ENCODE peak calls at places on chromosomes 6 and 20, in seven cellular contexts. D, I, M, B, H, U and X are unnamed samples.

GRCh38 chr6:24357336-24358218 is at the start of gene DCDC2:
- DNase-seq in U (peak), D (no peak), H (no peak), B (peak), I (peak), M (no peak), X (no peak)

GRCh38 chr6:112443118-112443641 is 96.0 kb downstream of the RFPL4B start:
- DNase-seq in I (no peak), B (no peak), H (no peak), U (no peak), M (no peak), D (no peak), X (no peak)

GRCh38 chr20:48329216-48329615 is 498.6 kb downstream of the PREX1 start:
- DNase-seq in I (no peak), D (no peak), M (no peak), U (no peak), B (no peak), H (no peak), X (no peak)

GRCh38 chr6:54285595-54285994 is 22.6 kb upstream of the TINAG start:
- DNase-seq in M (no peak), U (no peak), H (no peak), B (no peak), I (no peak), D (no peak), X (no peak)

GRCh38 chr6:85537055-85537494 is 56.6 kb downstream of the SNX14 start:
- DNase-seq in I (no peak), M (no peak), U (no peak), H (no peak), B (no peak), D (no peak), X (no peak)

GRCh38 chr20:18223399-18223798 is 64.9 kb upstream of the ZNF133 start:
- DNase-seq in U (no peak), H (no peak), I (no peak), B (no peak), M (no peak), D (no peak), X (no peak)

GRCh38 chr6:139533166-139533565 is 158.7 kb upstream of the CITED2 start:
- DNase-seq in M (no peak), D (no peak), H (no peak), U (no peak), B (no peak), I (no peak), X (no peak)

GRCh38 chr6:156634048-156634447 is 143.1 kb upstream of the ARID1B start:
- DNase-seq in D (no peak), B (no peak), M (no peak), I (no peak), U (no peak), H (no peak), X (no peak)

GRCh38 chr20:22768779-22769178 is 184.4 kb upstream of the FOXA2 start:
- DNase-seq in B (no peak), D (no peak), I (no peak), H (no peak), U (no peak), M (no peak), X (no peak)

GRCh38 chr6:34304164-34304563 is 55.4 kb upstream of the SMIM29 start:
- DNase-seq in D (no peak), B (no peak), U (no peak), M (no peak), H (no peak), I (no peak), X (no peak)

GRCh38 chr6:34298941-34299340 is 50.1 kb upstream of the SMIM29 start:
- DNase-seq in D (no peak), H (no peak), I (no peak), B (no peak), U (no peak), M (no peak), X (no peak)

GRCh38 chr6:34302929-34303328 is 54.1 kb upstream of the SMIM29 start:
- DNase-seq in B (no peak), M (no peak), H (no peak), U (no peak), D (no peak), I (no peak), X (no peak)

GRCh38 chr6:34300332-34300751 is 51.5 kb upstream of the SMIM29 start:
- DNase-seq in D (no peak), I (no peak), M (no peak), B (no peak), H (peak), U (no peak), X (no peak)

GRCh38 chr6:34301408-34301807 is 52.6 kb upstream of the SMIM29 start:
- DNase-seq in H (no peak), B (peak), U (no peak), D (no peak), I (no peak), M (no peak), X (no peak)
- TF ChIP-seq SP1 in H (no peak), B (no peak), U (no peak), D (no peak), I (no peak), M (no peak), X (no peak)

GRCh38 chr20:50270569-50270968 is 79.9 kb downstream of the CEBPB start:
- DNase-seq in M (no peak), H (no peak), I (no peak), D (no peak), B (no peak), U (no peak), X (no peak)

GRCh38 chr20:50273601-50274491 is 83.2 kb downstream of the CEBPB start:
- DNase-seq in I (peak), B (no peak), U (no peak), M (no peak), D (no peak), H (no peak), X (no peak)

GRCh38 chr20:50271201-50271600 is 80.6 kb downstream of the CEBPB start:
- DNase-seq in H (no peak), D (no peak), U (no peak), B (no peak), I (no peak), M (no peak), X (no peak)

GRCh38 chr20:50271674-50272412 is 81.2 kb downstream of the CEBPB start:
- DNase-seq in I (no peak), D (no peak), U (no peak), B (no peak), M (no peak), H (no peak), X (no peak)

DNA sequence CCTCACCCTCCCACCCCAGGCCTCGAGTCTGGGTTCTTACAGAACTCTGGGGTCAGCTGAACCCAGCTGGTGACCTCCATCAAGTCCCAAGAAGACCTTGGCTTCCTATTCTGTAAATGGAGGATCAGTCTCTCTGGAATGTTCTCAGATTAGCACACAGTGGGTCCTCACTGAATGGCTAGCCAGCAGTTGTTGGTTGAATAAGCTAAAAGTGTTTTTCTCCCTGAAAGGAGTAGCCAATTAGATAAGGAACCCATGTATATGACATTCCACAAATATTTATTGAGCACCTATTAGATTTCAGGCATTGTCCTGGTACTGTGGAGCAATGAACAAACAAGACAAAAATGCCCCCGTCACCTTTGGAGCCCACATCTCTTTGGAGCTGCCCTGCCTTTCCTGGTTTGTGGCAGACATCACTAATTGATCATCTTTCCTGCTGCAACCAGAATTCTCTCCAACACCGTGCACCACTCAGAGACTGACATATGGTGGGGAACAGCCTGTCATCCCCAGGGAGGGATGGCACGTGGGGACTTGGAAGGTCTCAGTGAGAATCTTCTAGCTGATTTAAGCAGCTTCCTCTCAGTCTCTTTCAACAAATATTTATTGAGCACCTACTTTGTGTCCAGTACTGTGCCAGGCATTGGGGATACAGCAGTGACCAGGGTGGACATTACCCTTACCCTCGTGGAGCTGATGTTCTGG is 81.9 kb downstream of the CEBPB start:
- DNase-seq in H (no peak), B (no peak), D (no peak), U (peak), M (no peak), I (no peak), X (no peak)
- TF ChIP-seq SP1 in H (no peak), B (no peak), D (no peak), U (no peak), M (no peak), I (no peak), X (no peak)

DNA sequence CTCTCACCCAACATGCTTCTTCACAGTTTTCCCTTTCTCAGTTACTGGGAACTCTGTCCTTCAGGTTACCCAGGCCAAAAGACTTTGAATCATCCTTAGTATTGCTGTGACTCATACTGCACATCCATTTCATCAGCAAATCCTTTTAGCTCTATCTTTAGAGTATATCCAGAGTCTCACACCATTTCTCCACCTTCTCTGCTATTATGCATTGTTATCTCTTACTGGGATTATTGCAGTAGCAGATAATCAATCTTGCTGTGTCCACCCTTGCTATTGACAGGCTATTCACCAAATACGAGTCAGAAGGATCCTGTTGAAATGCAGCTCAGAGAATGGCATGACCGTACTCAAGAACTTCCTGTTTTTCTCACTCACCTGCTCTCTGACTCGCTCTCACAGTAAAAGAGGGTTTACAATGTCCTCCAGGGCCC is 57.3 kb downstream of the BCKDHB start:
- DNase-seq in M (no peak), I (no peak), H (peak), D (no peak), B (peak), U (peak), X (peak)
- TF ChIP-seq SP1 in M (no peak), I (no peak), H (no peak), D (no peak), B (no peak), U (no peak), X (peak)

DNA sequence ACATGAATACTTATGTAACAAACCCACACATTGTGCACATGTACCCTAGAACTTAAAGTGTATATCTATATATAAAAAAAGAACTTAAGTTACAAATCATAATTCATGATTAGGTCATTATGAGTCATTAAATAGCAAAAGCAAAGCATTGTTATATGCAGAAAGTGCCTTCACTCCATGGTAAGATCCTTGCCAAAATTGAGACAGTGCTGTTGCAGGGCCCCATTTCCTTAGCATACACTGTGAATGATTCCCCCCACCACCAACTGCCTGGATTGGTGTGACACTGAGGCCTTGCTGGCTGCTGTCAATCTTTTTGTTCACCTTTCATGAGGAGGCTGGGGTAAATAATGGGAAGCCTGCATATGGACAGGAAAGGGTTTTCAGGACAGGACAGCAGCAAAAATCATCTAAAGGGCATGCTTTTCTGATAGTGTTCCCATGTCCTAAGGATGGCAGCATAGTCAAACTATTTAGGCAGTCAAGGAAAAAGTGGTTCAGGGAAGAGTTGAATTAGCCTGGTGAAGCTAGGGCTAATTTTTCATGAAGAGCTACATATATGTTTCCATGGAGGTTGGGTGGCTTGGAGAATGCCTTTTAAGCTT is 188.2 kb upstream of the ASCC3 start:
- DNase-seq in U (no peak), M (no peak), I (no peak), B (no peak), D (no peak), H (no peak), X (no peak)
- TF ChIP-seq SP1 in U (no peak), M (no peak), I (no peak), B (no peak), D (no peak), H (no peak), X (no peak)

GRCh38 chr6:159714404-159714803 is 12.9 kb upstream of the WTAP start:
- DNase-seq in U (no peak), D (no peak), H (no peak), B (no peak), I (no peak), M (no peak), X (no peak)

GRCh38 chr6:159715168-159715567 is 12.1 kb upstream of the WTAP start:
- DNase-seq in H (no peak), M (no peak), B (no peak), U (no peak), D (no peak), I (no peak), X (no peak)

GRCh38 chr6:159713984-159714383 is 13.3 kb upstream of the WTAP start:
- DNase-seq in M (no peak), D (no peak), B (no peak), U (no peak), H (no peak), I (no peak), X (no peak)

GRCh38 chr6:159716247-159717086 is 10.8 kb upstream of the WTAP start:
- DNase-seq in M (no peak), H (no peak), D (no peak), I (no peak), U (no peak), B (no peak), X (no peak)

GRCh38 chr6:159715605-159716004 is 11.7 kb upstream of the WTAP start:
- DNase-seq in U (no peak), I (no peak), B (no peak), H (no peak), D (no peak), M (no peak), X (no peak)
- TF ChIP-seq SP1 in U (no peak), I (no peak), B (no peak), H (no peak), D (no peak), M (no peak), X (no peak)